ENCODE peak calls at places on chromosomes 4 and X, in four cellular contexts. One of them, this sample, is unnamed.

GRCh38 chr4:1043658-1044468 is 32.4 kb downstream of the FGFRL1 start:
- DNase-seq in HepG2: peak
- DNase-seq in K562: peak
- DNase-seq in WTC11: peak
- DNase-seq in this sample: peak

GRCh38 chrX:12013220-12013619 is 125.1 kb upstream of the FRMPD4 start:
- DNase-seq in HepG2: no peak
- DNase-seq in K562: no peak
- DNase-seq in WTC11: no peak
- DNase-seq in this sample: no peak

GRCh38 chrX:12767856-12768255 is 23.4 kb upstream of the PRPS2 start:
- DNase-seq in K562: no peak
- DNase-seq in HepG2: no peak
- DNase-seq in WTC11: no peak
- DNase-seq in this sample: no peak

GRCh38 chrX:40154853-40155616 is 57.3 kb upstream of the BCOR start:
- DNase-seq in WTC11: peak
- DNase-seq in HepG2: peak
- DNase-seq in K562: peak
- DNase-seq in this sample: peak

GRCh38 chr4:123345132-123345923 is 51.3 kb upstream of the SPRY1 start:
- DNase-seq in K562: no peak
- DNase-seq in HepG2: no peak
- DNase-seq in WTC11: no peak
- DNase-seq in this sample: no peak

GRCh38 chr4:175290401-175290800 is 372.2 kb downstream of the ADAM29 start:
- DNase-seq in K562: no peak
- DNase-seq in HepG2: no peak
- DNase-seq in WTC11: no peak
- DNase-seq in this sample: no peak

GRCh38 chr4:1856920-1857699 is 1.2 kb upstream of the LETM1 start:
- DNase-seq in K562: peak
- DNase-seq in WTC11: peak
- DNase-seq in HepG2: no peak
- DNase-seq in this sample: peak

GRCh38 chrX:47648376-47648775 is 2.0 kb downstream of the ELK1 start:
- DNase-seq in WTC11: no peak
- DNase-seq in K562: no peak
- DNase-seq in HepG2: no peak
- DNase-seq in this sample: no peak

GRCh38 chr4:168451744-168452394 is 28.4 kb downstream of the DDX60L start:
- DNase-seq in K562: no peak
- DNase-seq in WTC11: no peak
- DNase-seq in HepG2: no peak
- DNase-seq in this sample: no peak

GRCh38 chrX:46220822-46221221 is 324.4 kb downstream of the ZNF674 start:
- DNase-seq in K562: no peak
- DNase-seq in HepG2: peak
- DNase-seq in WTC11: no peak
- DNase-seq in this sample: no peak

GRCh38 chrX:154083134-154083517 is 14.4 kb downstream of the MECP2 start:
- DNase-seq in K562: no peak
- DNase-seq in HepG2: no peak
- DNase-seq in WTC11: no peak
- DNase-seq in this sample: no peak

GRCh38 chr4:109848501-109848900 is 594 bp downstream of the LRIT3 start:
- DNase-seq in HepG2: no peak
- DNase-seq in K562: no peak
- DNase-seq in WTC11: no peak
- DNase-seq in this sample: no peak

GRCh38 chr4:15385928-15386327 is 41.9 kb upstream of the C1QTNF7 start:
- DNase-seq in WTC11: no peak
- DNase-seq in K562: no peak
- DNase-seq in HepG2: no peak
- DNase-seq in this sample: no peak

GRCh38 chr4:15037923-15038541 is 35.8 kb downstream of the CPEB2 start:
- DNase-seq in K562: no peak
- DNase-seq in WTC11: no peak
- DNase-seq in HepG2: no peak
- DNase-seq in this sample: no peak

GRCh38 chr4:114539985-114540384 is 58.6 kb upstream of the UGT8 start:
- DNase-seq in WTC11: no peak
- DNase-seq in HepG2: no peak
- DNase-seq in K562: no peak
- DNase-seq in this sample: no peak

GRCh38 chr4:6470502-6471302 is 1.7 kb downstream of the PPP2R2C start:
- DNase-seq in HepG2: no peak
- DNase-seq in K562: peak
- DNase-seq in WTC11: peak
- DNase-seq in this sample: peak

GRCh38 chrX:133640161-133641015 is 225.1 kb upstream of the GPC4 start:
- DNase-seq in HepG2: no peak
- DNase-seq in WTC11: no peak
- DNase-seq in K562: no peak
- DNase-seq in this sample: no peak

GRCh38 chr4:110119347-110119746 is 79.1 kb downstream of the ELOVL6 start:
- DNase-seq in WTC11: no peak
- DNase-seq in K562: no peak
- DNase-seq in HepG2: no peak
- DNase-seq in this sample: no peak

GRCh38 chr4:71732706-71733105 is 51.2 kb downstream of the GC start:
- DNase-seq in HepG2: peak
- DNase-seq in WTC11: no peak
- DNase-seq in K562: peak
- DNase-seq in this sample: peak
- TF ChIP-seq NR3C1 in HepG2: no peak
- TF ChIP-seq NR3C1 in WTC11: no peak
- TF ChIP-seq NR3C1 in K562: no peak
- TF ChIP-seq NR3C1 in this sample: no peak

GRCh38 chr4:42344260-42344659 is 53.0 kb upstream of the SHISA3 start:
- DNase-seq in K562: no peak
- DNase-seq in WTC11: no peak
- DNase-seq in HepG2: no peak
- DNase-seq in this sample: no peak

GRCh38 chr4:42341518-42342026 is 55.7 kb upstream of the SHISA3 start:
- DNase-seq in HepG2: no peak
- DNase-seq in K562: no peak
- DNase-seq in WTC11: no peak
- DNase-seq in this sample: no peak

GRCh38 chr4:42344749-42345148 is 52.5 kb upstream of the SHISA3 start:
- DNase-seq in HepG2: no peak
- DNase-seq in WTC11: no peak
- DNase-seq in K562: no peak
- DNase-seq in this sample: no peak

GRCh38 chr4:42339935-42340406 is 57.3 kb upstream of the SHISA3 start:
- DNase-seq in HepG2: no peak
- DNase-seq in WTC11: peak
- DNase-seq in K562: no peak
- DNase-seq in this sample: no peak
- TF ChIP-seq NR3C1 in HepG2: no peak
- TF ChIP-seq NR3C1 in WTC11: no peak
- TF ChIP-seq NR3C1 in K562: no peak
- TF ChIP-seq NR3C1 in this sample: no peak

DNA sequence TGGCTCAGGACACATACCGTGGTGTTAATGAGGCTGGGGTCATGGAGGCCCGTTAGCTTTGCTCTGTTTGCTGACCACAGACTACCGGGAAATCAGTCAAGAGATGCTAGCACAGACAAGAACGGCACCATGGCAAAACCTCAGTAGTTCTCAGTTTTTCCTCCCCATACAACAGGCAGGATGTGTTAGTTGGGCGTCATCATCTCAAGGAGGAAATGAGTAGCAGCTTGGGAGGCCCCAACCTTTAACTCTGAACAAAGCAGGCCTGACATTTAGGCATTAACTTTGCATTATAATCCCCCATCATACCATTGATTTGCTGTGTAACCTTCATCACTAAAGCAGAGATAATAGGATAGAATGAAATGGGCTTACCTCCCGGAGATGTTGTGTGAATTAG is 714.2 kb downstream of the RPA4 start:
- DNase-seq in K562: no peak
- DNase-seq in HepG2: no peak
- DNase-seq in WTC11: no peak
- DNase-seq in this sample: no peak
- TF ChIP-seq NR3C1 in K562: no peak
- TF ChIP-seq NR3C1 in HepG2: no peak
- TF ChIP-seq NR3C1 in WTC11: no peak
- TF ChIP-seq NR3C1 in this sample: no peak

DNA sequence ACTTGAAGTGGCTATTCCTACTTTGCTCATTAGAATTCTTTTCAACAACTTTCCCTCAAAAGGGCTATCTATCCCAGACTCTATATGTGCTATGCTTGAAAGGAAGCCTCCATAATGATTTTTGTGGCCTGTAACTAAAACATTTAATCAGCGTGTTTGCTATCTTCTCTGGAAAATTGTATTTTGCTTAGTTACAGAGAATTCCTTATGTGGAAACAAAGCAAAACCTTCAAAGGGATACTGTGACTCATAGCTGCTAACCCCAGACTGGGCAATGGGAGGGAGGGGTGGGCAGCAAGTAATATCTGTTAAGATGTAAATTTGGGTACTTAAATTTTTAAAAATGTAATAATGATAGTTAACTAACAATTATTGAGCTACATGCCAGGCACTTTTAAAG is 3.7 kb downstream of the SLC25A14 start:
- DNase-seq in HepG2: no peak
- DNase-seq in WTC11: no peak
- DNase-seq in K562: no peak
- DNase-seq in this sample: no peak
- TF ChIP-seq NR3C1 in HepG2: no peak
- TF ChIP-seq NR3C1 in WTC11: no peak
- TF ChIP-seq NR3C1 in K562: no peak
- TF ChIP-seq NR3C1 in this sample: no peak

GRCh38 chrX:49175875-49176274 is 4.2 kb downstream of the PLP2 start:
- DNase-seq in HepG2: no peak
- DNase-seq in WTC11: no peak
- DNase-seq in K562: no peak
- DNase-seq in this sample: no peak

GRCh38 chrX:49172280-49172780 is 632 bp downstream of the PLP2 start:
- DNase-seq in WTC11: no peak
- DNase-seq in K562: peak
- DNase-seq in HepG2: no peak
- DNase-seq in this sample: no peak

GRCh38 chrX:49175435-49175834 is 3.7 kb downstream of the PLP2 start:
- DNase-seq in WTC11: no peak
- DNase-seq in HepG2: no peak
- DNase-seq in K562: no peak
- DNase-seq in this sample: no peak

GRCh38 chrX:49174723-49175122 is 3.0 kb downstream of the PLP2 start:
- DNase-seq in WTC11: no peak
- DNase-seq in K562: no peak
- DNase-seq in HepG2: no peak
- DNase-seq in this sample: peak

GRCh38 chrX:49171752-49172279 is at the start of gene PLP2:
- DNase-seq in K562: peak
- DNase-seq in HepG2: no peak
- DNase-seq in WTC11: no peak
- DNase-seq in this sample: no peak
- TF ChIP-seq NR3C1 in K562: no peak
- TF ChIP-seq NR3C1 in HepG2: no peak
- TF ChIP-seq NR3C1 in WTC11: no peak
- TF ChIP-seq NR3C1 in this sample: no peak

DNA sequence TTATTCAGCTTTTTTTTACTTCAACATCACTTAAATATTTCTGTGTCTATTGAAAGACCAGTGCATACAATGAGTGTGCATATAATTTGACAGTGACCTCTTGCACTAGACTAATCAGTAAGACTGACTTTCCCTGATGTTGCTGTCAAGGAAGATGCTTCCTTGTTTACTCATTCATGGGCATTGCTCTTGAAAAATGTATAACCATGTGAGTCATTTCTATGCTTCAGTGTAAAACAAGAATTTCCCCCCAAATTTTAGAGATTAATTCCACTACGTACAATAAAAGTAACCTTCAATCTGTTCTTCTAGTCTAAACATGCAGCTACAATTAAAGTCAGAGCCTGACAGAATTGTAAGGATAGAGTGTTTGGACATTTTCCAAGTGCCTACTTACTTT is 935.7 kb downstream of the RAPGEF2 start:
- DNase-seq in K562: no peak
- DNase-seq in HepG2: no peak
- DNase-seq in WTC11: no peak
- DNase-seq in this sample: no peak
- TF ChIP-seq NR3C1 in K562: no peak
- TF ChIP-seq NR3C1 in HepG2: no peak
- TF ChIP-seq NR3C1 in WTC11: no peak
- TF ChIP-seq NR3C1 in this sample: no peak

This sample was measured in A549.